ENCODE peak calls at places on chromosomes 16 and 17, in ten cellular contexts. One of them, this sample, is unnamed.

GRCh38 chr17:67992541-67993152 is 3.6 kb downstream of the C17orf58 start:
- DNase-seq in OCI-LY7: peak; percentile 26
- DNase-seq in tibial nerve: no peak
- DNase-seq in transverse colon: no peak
- DNase-seq in MM.1S: peak; percentile 19
- DNase-seq in mammary epithelial cell: peak; percentile 2
- DNase-seq in uterus: no peak
- DNase-seq in heart right ventricle: no peak
- DNase-seq in heart left ventricle: no peak
- DNase-seq in HCT116: no peak
- DNase-seq in this sample: no peak

GRCh38 chr16:80680046-80680445 is 124.4 kb downstream of the CDYL2 start:
- DNase-seq in OCI-LY7: no peak
- DNase-seq in tibial nerve: no peak
- DNase-seq in transverse colon: no peak
- DNase-seq in MM.1S: no peak
- DNase-seq in mammary epithelial cell: no peak
- DNase-seq in uterus: no peak
- DNase-seq in heart right ventricle: no peak
- DNase-seq in heart left ventricle: no peak
- DNase-seq in HCT116: no peak
- DNase-seq in this sample: no peak

GRCh38 chr17:38748329-38749221 is at the start of gene PCGF2:
- DNase-seq in OCI-LY7: peak; percentile 66
- DNase-seq in tibial nerve: peak; percentile 94
- DNase-seq in transverse colon: peak; percentile 88
- DNase-seq in MM.1S: no peak
- DNase-seq in mammary epithelial cell: peak; percentile 69
- DNase-seq in uterus: peak; percentile 96
- DNase-seq in heart right ventricle: peak; percentile 89
- DNase-seq in heart left ventricle: peak; percentile 94
- DNase-seq in HCT116: peak; percentile 71
- DNase-seq in this sample: peak; percentile 68

GRCh38 chr16:83743720-83744119 is 64.1 kb upstream of the HSBP1 start:
- DNase-seq in OCI-LY7: no peak
- DNase-seq in tibial nerve: no peak
- DNase-seq in transverse colon: no peak
- DNase-seq in MM.1S: no peak
- DNase-seq in mammary epithelial cell: no peak
- DNase-seq in uterus: no peak
- DNase-seq in heart right ventricle: no peak
- DNase-seq in heart left ventricle: no peak
- DNase-seq in HCT116: no peak
- DNase-seq in this sample: no peak

GRCh38 chr17:80631142-80632045 is 86.8 kb downstream of the RPTOR start:
- DNase-seq in OCI-LY7: no peak
- DNase-seq in tibial nerve: no peak
- DNase-seq in transverse colon: no peak
- DNase-seq in MM.1S: no peak
- DNase-seq in mammary epithelial cell: no peak
- DNase-seq in uterus: no peak
- DNase-seq in heart right ventricle: no peak
- DNase-seq in heart left ventricle: no peak
- DNase-seq in HCT116: no peak
- DNase-seq in this sample: no peak

GRCh38 chr16:11572301-11572995 is 14.3 kb downstream of the LITAF start:
- DNase-seq in OCI-LY7: no peak
- DNase-seq in tibial nerve: no peak
- DNase-seq in transverse colon: peak; percentile 32
- DNase-seq in MM.1S: no peak
- DNase-seq in mammary epithelial cell: no peak
- DNase-seq in uterus: no peak
- DNase-seq in heart right ventricle: no peak
- DNase-seq in heart left ventricle: no peak
- DNase-seq in HCT116: no peak
- DNase-seq in this sample: peak; percentile 21

GRCh38 chr16:11799017-11799381 is 1.9 kb upstream of the ZC3H7A start:
- DNase-seq in OCI-LY7: no peak
- DNase-seq in tibial nerve: no peak
- DNase-seq in transverse colon: no peak
- DNase-seq in MM.1S: no peak
- DNase-seq in mammary epithelial cell: no peak
- DNase-seq in uterus: no peak
- DNase-seq in heart right ventricle: no peak
- DNase-seq in heart left ventricle: no peak
- DNase-seq in HCT116: no peak
- DNase-seq in this sample: no peak

GRCh38 chr17:82449136-82449882 is 1.2 kb downstream of the CYBC1 start:
- DNase-seq in OCI-LY7: peak; percentile 100
- DNase-seq in tibial nerve: no peak
- DNase-seq in transverse colon: peak; percentile 76
- DNase-seq in MM.1S: peak; percentile 85
- DNase-seq in mammary epithelial cell: no peak
- DNase-seq in uterus: no peak
- DNase-seq in heart right ventricle: peak; percentile 28
- DNase-seq in heart left ventricle: peak; percentile 71
- DNase-seq in HCT116: no peak
- DNase-seq in this sample: peak; percentile 79

GRCh38 chr17:82848022-82848592 is 8.3 kb upstream of the ZNF750 start:
- DNase-seq in OCI-LY7: no peak
- DNase-seq in tibial nerve: no peak
- DNase-seq in transverse colon: peak; percentile 82
- DNase-seq in MM.1S: no peak
- DNase-seq in mammary epithelial cell: peak; percentile 96
- DNase-seq in uterus: peak; percentile 71
- DNase-seq in heart right ventricle: peak; percentile 50
- DNase-seq in heart left ventricle: peak; percentile 61
- DNase-seq in HCT116: no peak
- DNase-seq in this sample: peak; percentile 66

GRCh38 chr17:72683506-72684404 is 408.7 kb downstream of the SLC39A11 start:
- DNase-seq in OCI-LY7: no peak
- DNase-seq in tibial nerve: no peak
- DNase-seq in transverse colon: peak; percentile 35
- DNase-seq in MM.1S: no peak
- DNase-seq in mammary epithelial cell: peak; percentile 95
- DNase-seq in uterus: no peak
- DNase-seq in heart right ventricle: no peak
- DNase-seq in heart left ventricle: no peak
- DNase-seq in HCT116: peak; percentile 94
- DNase-seq in this sample: no peak

GRCh38 chr17:43945074-43945824 is 3.0 kb upstream of the PPY start:
- DNase-seq in OCI-LY7: no peak
- DNase-seq in tibial nerve: no peak
- DNase-seq in transverse colon: no peak
- DNase-seq in MM.1S: no peak
- DNase-seq in mammary epithelial cell: no peak
- DNase-seq in uterus: no peak
- DNase-seq in heart right ventricle: no peak
- DNase-seq in heart left ventricle: no peak
- DNase-seq in HCT116: no peak
- DNase-seq in this sample: no peak

GRCh38 chr17:18920911-18921441 is 31.0 kb upstream of the SLC5A10 start:
- DNase-seq in OCI-LY7: peak; percentile 62
- DNase-seq in tibial nerve: no peak
- DNase-seq in transverse colon: peak; percentile 15
- DNase-seq in MM.1S: peak; percentile 60
- DNase-seq in mammary epithelial cell: peak; percentile 11
- DNase-seq in uterus: no peak
- DNase-seq in heart right ventricle: no peak
- DNase-seq in heart left ventricle: no peak
- DNase-seq in HCT116: no peak
- DNase-seq in this sample: no peak

GRCh38 chr17:82228278-82228841 is 482 bp upstream of the SLC16A3 start:
- DNase-seq in OCI-LY7: peak; percentile 83
- DNase-seq in tibial nerve: no peak
- DNase-seq in transverse colon: peak; percentile 80
- DNase-seq in MM.1S: peak; percentile 67
- DNase-seq in mammary epithelial cell: no peak
- DNase-seq in uterus: no peak
- DNase-seq in heart right ventricle: peak; percentile 66
- DNase-seq in heart left ventricle: peak; percentile 79
- DNase-seq in HCT116: no peak
- DNase-seq in this sample: peak; percentile 60

GRCh38 chr17:50187741-50188520 is 13.5 kb downstream of the COL1A1 start:
- DNase-seq in OCI-LY7: no peak
- DNase-seq in tibial nerve: no peak
- DNase-seq in transverse colon: no peak
- DNase-seq in MM.1S: no peak
- DNase-seq in mammary epithelial cell: no peak
- DNase-seq in uterus: no peak
- DNase-seq in heart right ventricle: no peak
- DNase-seq in heart left ventricle: no peak
- DNase-seq in HCT116: no peak
- DNase-seq in this sample: no peak

GRCh38 chr17:28327709-28328108 is 7.6 kb downstream of the IFT20 start:
- DNase-seq in OCI-LY7: no peak
- DNase-seq in tibial nerve: no peak
- DNase-seq in transverse colon: no peak
- DNase-seq in MM.1S: no peak
- DNase-seq in mammary epithelial cell: no peak
- DNase-seq in uterus: no peak
- DNase-seq in heart right ventricle: no peak
- DNase-seq in heart left ventricle: no peak
- DNase-seq in HCT116: no peak
- DNase-seq in this sample: no peak

GRCh38 chr16:28597692-28598261 is 927 bp upstream of the SULT1A2 start:
- DNase-seq in OCI-LY7: peak; percentile 58
- DNase-seq in tibial nerve: no peak
- DNase-seq in transverse colon: no peak
- DNase-seq in MM.1S: peak; percentile 41
- DNase-seq in mammary epithelial cell: no peak
- DNase-seq in uterus: no peak
- DNase-seq in heart right ventricle: no peak
- DNase-seq in heart left ventricle: no peak
- DNase-seq in HCT116: no peak
- DNase-seq in this sample: peak; percentile 60

GRCh38 chr16:19218581-19218980 is 50.5 kb downstream of the SYT17 start:
- DNase-seq in OCI-LY7: no peak
- DNase-seq in tibial nerve: no peak
- DNase-seq in transverse colon: no peak
- DNase-seq in MM.1S: no peak
- DNase-seq in mammary epithelial cell: no peak
- DNase-seq in uterus: no peak
- DNase-seq in heart right ventricle: no peak
- DNase-seq in heart left ventricle: no peak
- DNase-seq in HCT116: no peak
- DNase-seq in this sample: no peak
- H3K4me3 ChIP-seq in OCI-LY7: no peak overlapping the region
- H3K4me3 ChIP-seq in tibial nerve: no peak overlapping the region
- H3K4me3 ChIP-seq in transverse colon: no peak overlapping the region
- H3K4me3 ChIP-seq in MM.1S: no peak overlapping the region
- H3K4me3 ChIP-seq in mammary epithelial cell: no peak overlapping the region
- H3K4me3 ChIP-seq in uterus: no peak overlapping the region
- H3K4me3 ChIP-seq in heart right ventricle: no peak overlapping the region
- H3K4me3 ChIP-seq in heart left ventricle: no peak overlapping the region
- H3K4me3 ChIP-seq in HCT116: no peak overlapping the region
- H3K4me3 ChIP-seq in this sample: no peak overlapping the region

GRCh38 chr16:50704245-50704644 is 10.8 kb downstream of the NOD2 start:
- DNase-seq in OCI-LY7: no peak
- DNase-seq in tibial nerve: no peak
- DNase-seq in transverse colon: no peak
- DNase-seq in MM.1S: no peak
- DNase-seq in mammary epithelial cell: no peak
- DNase-seq in uterus: no peak
- DNase-seq in heart right ventricle: no peak
- DNase-seq in heart left ventricle: no peak
- DNase-seq in HCT116: no peak
- DNase-seq in this sample: no peak
- H3K4me3 ChIP-seq in OCI-LY7: no peak overlapping the region
- H3K4me3 ChIP-seq in tibial nerve: no peak overlapping the region
- H3K4me3 ChIP-seq in transverse colon: no peak overlapping the region
- H3K4me3 ChIP-seq in MM.1S: no peak overlapping the region
- H3K4me3 ChIP-seq in mammary epithelial cell: no peak overlapping the region
- H3K4me3 ChIP-seq in uterus: no peak overlapping the region
- H3K4me3 ChIP-seq in heart right ventricle: no peak overlapping the region
- H3K4me3 ChIP-seq in heart left ventricle: no peak overlapping the region
- H3K4me3 ChIP-seq in HCT116: no peak overlapping the region
- H3K4me3 ChIP-seq in this sample: no peak overlapping the region

GRCh38 chr17:5198472-5198871 is 6.8 kb upstream of the ZNF594 start:
- DNase-seq in OCI-LY7: peak; percentile 82
- DNase-seq in tibial nerve: no peak
- DNase-seq in transverse colon: no peak
- DNase-seq in MM.1S: no peak
- DNase-seq in mammary epithelial cell: no peak
- DNase-seq in uterus: no peak
- DNase-seq in heart right ventricle: no peak
- DNase-seq in heart left ventricle: no peak
- DNase-seq in HCT116: no peak
- DNase-seq in this sample: no peak
- H3K4me3 ChIP-seq in OCI-LY7: no peak overlapping the region
- H3K4me3 ChIP-seq in tibial nerve: no peak overlapping the region
- H3K4me3 ChIP-seq in transverse colon: no peak overlapping the region
- H3K4me3 ChIP-seq in MM.1S: no peak overlapping the region
- H3K4me3 ChIP-seq in mammary epithelial cell: no peak overlapping the region
- H3K4me3 ChIP-seq in uterus: no peak overlapping the region
- H3K4me3 ChIP-seq in heart right ventricle: no peak overlapping the region
- H3K4me3 ChIP-seq in heart left ventricle: no peak overlapping the region
- H3K4me3 ChIP-seq in HCT116: no peak overlapping the region
- H3K4me3 ChIP-seq in this sample: no peak overlapping the region

GRCh38 chr17:39863244-39863917 is 731 bp downstream of the IKZF3 start:
- DNase-seq in OCI-LY7: peak; percentile 46
- DNase-seq in tibial nerve: no peak
- DNase-seq in transverse colon: no peak
- DNase-seq in MM.1S: no peak
- DNase-seq in mammary epithelial cell: no peak
- DNase-seq in uterus: no peak
- DNase-seq in heart right ventricle: no peak
- DNase-seq in heart left ventricle: no peak
- DNase-seq in HCT116: no peak
- DNase-seq in this sample: no peak
- H3K4me3 ChIP-seq in OCI-LY7: peak overlapping the region; percentile 85
- H3K4me3 ChIP-seq in tibial nerve: peak overlapping the region; percentile 35
- H3K4me3 ChIP-seq in transverse colon: peak overlapping the region; percentile 22
- H3K4me3 ChIP-seq in MM.1S: peak overlapping the region; percentile 86
- H3K4me3 ChIP-seq in mammary epithelial cell: no peak overlapping the region
- H3K4me3 ChIP-seq in uterus: no peak overlapping the region
- H3K4me3 ChIP-seq in heart right ventricle: no peak overlapping the region
- H3K4me3 ChIP-seq in heart left ventricle: no peak overlapping the region
- H3K4me3 ChIP-seq in HCT116: no peak overlapping the region
- H3K4me3 ChIP-seq in this sample: peak overlapping the region; percentile 48

GRCh38 chr16:1262210-1262845 is 6.5 kb downstream of the TPSD1 start:
- DNase-seq in OCI-LY7: no peak
- DNase-seq in tibial nerve: no peak
- DNase-seq in transverse colon: no peak
- DNase-seq in MM.1S: no peak
- DNase-seq in mammary epithelial cell: no peak
- DNase-seq in uterus: no peak
- DNase-seq in heart right ventricle: no peak
- DNase-seq in heart left ventricle: no peak
- DNase-seq in HCT116: no peak
- DNase-seq in this sample: no peak
- H3K4me3 ChIP-seq in OCI-LY7: no peak overlapping the region
- H3K4me3 ChIP-seq in tibial nerve: no peak overlapping the region
- H3K4me3 ChIP-seq in transverse colon: no peak overlapping the region
- H3K4me3 ChIP-seq in MM.1S: no peak overlapping the region
- H3K4me3 ChIP-seq in mammary epithelial cell: no peak overlapping the region
- H3K4me3 ChIP-seq in uterus: no peak overlapping the region
- H3K4me3 ChIP-seq in heart right ventricle: no peak overlapping the region
- H3K4me3 ChIP-seq in heart left ventricle: no peak overlapping the region
- H3K4me3 ChIP-seq in HCT116: no peak overlapping the region
- H3K4me3 ChIP-seq in this sample: no peak overlapping the region

GRCh38 chr16:4987580-4988374 is 29.6 kb downstream of the SEC14L5 start:
- DNase-seq in OCI-LY7: no peak
- DNase-seq in tibial nerve: no peak
- DNase-seq in transverse colon: no peak
- DNase-seq in MM.1S: no peak
- DNase-seq in mammary epithelial cell: no peak
- DNase-seq in uterus: no peak
- DNase-seq in heart right ventricle: no peak
- DNase-seq in heart left ventricle: no peak
- DNase-seq in HCT116: no peak
- DNase-seq in this sample: no peak
- H3K4me3 ChIP-seq in OCI-LY7: no peak overlapping the region
- H3K4me3 ChIP-seq in tibial nerve: no peak overlapping the region
- H3K4me3 ChIP-seq in transverse colon: no peak overlapping the region
- H3K4me3 ChIP-seq in MM.1S: no peak overlapping the region
- H3K4me3 ChIP-seq in mammary epithelial cell: no peak overlapping the region
- H3K4me3 ChIP-seq in uterus: no peak overlapping the region
- H3K4me3 ChIP-seq in heart right ventricle: no peak overlapping the region
- H3K4me3 ChIP-seq in heart left ventricle: no peak overlapping the region
- H3K4me3 ChIP-seq in HCT116: no peak overlapping the region
- H3K4me3 ChIP-seq in this sample: no peak overlapping the region